ENCODE peak calls at places on chromosomes 6 and 20, in five cellular contexts. Q is GM12892, Z is NCI-H2029 treated with DMSO at 0.1 percent for 48 hours, H is NCI-H345, N is foreskin fibroblast. K is an unnamed sample.

GRCh38 chr6:57021086-57021720 is 25.3 kb upstream of the KIAA1586 start:
- DNase-seq in H (peak), N (peak), Z (peak), Q (no peak), K (peak)

GRCh38 chr6:33419580-33420492 is at the start of gene SYNGAP1:
- DNase-seq in H (no peak), Q (no peak), Z (no peak), N (peak), K (no peak)

GRCh38 chr6:16985484-16986284 is 116.2 kb upstream of the STMND1 start:
- DNase-seq in N (peak), Q (no peak), Z (no peak), H (no peak), K (no peak)

GRCh38 chr20:32482251-32483220 is 102.6 kb downstream of the NOL4L start:
- DNase-seq in N (peak), H (no peak), Q (peak), Z (no peak), K (peak)

GRCh38 chr20:34907616-34908469 is 31.4 kb downstream of the ACSS2 start:
- DNase-seq in N (peak), Z (peak), H (peak), Q (no peak), K (no peak)

GRCh38 chr20:10172998-10173655 is 45.5 kb upstream of the SNAP25 start:
- DNase-seq in N (no peak), H (no peak), Q (no peak), Z (no peak), K (no peak)

GRCh38 chr6:41023114-41023513 is 15.9 kb downstream of the UNC5CL start:
- DNase-seq in Z (no peak), H (no peak), Q (no peak), N (no peak), K (no peak)

GRCh38 chr6:168368063-168368835 is 48.7 kb upstream of the DACT2 start:
- DNase-seq in Q (no peak), N (no peak), Z (no peak), H (no peak), K (no peak)

GRCh38 chr6:13273931-13274706 is 54.2 kb downstream of the TBC1D7 start:
- DNase-seq in N (no peak), H (no peak), Z (no peak), Q (peak), K (peak)

K was measured in GM13977.